ENCODE peak calls at places on chromosomes 3 and 15, in ten cellular contexts. S is astrocyte, T is tibial artery, M is ovary, L is IMR-90, W is Peyer's patch, J is RWPE2, Z is body of pancreas, U is BJ, X is colonic mucosa. H is an unnamed sample. For H3K27me3, the result is how much of the 10 kb centered on the place peaks cover.

GRCh38 chr3:123314409-123315270 is 112.9 kb downstream of the SEC22A start:
- DNase-seq in U (no peak), L (no peak), S (no peak), T (no peak), W (no peak), Z (no peak), X (no peak), J (no peak), M (no peak), H (no peak)

GRCh38 chr3:10198761-10199688 is 34.3 kb downstream of the IRAK2 start:
- DNase-seq in Z (no peak), U (no peak), T (peak), X (peak), W (no peak), S (peak), J (peak), L (peak), M (no peak), H (peak)

GRCh38 chr15:28887344-28888174 is 1.8 kb downstream of the APBA2 start:
- DNase-seq in W (no peak), M (no peak), U (no peak), T (no peak), Z (no peak), J (no peak), L (no peak), X (no peak), S (no peak), H (no peak)

GRCh38 chr15:31392761-31393401 is 66.2 kb downstream of the KLF13 start:
- DNase-seq in L (no peak), Z (peak), J (no peak), S (no peak), X (peak), U (no peak), M (peak), W (peak), T (no peak), H (no peak)

GRCh38 chr3:63961891-63962290 is 49.7 kb upstream of the SCAANT1 start:
- DNase-seq in X (no peak), J (no peak), T (no peak), Z (no peak), S (peak), W (no peak), L (peak), U (no peak), M (no peak), H (no peak)

GRCh38 chr3:9820944-9821343 is 10.9 kb downstream of the TTLL3 start:
- DNase-seq in M (no peak), Z (no peak), U (no peak), J (no peak), L (peak), T (no peak), W (no peak), X (no peak), S (no peak), H (no peak)

GRCh38 chr3:193794002-193794835 is 201.2 kb downstream of the OPA1 start:
- DNase-seq in W (no peak), J (no peak), X (no peak), T (no peak), M (peak), Z (no peak), L (no peak), S (no peak), U (no peak), H (no peak)

GRCh38 chr3:156483961-156484787 is 70.7 kb downstream of the SSR3 start:
- DNase-seq in M (no peak), L (peak), X (no peak), S (peak), J (no peak), U (no peak), T (no peak), Z (no peak), W (no peak), H (no peak)

GRCh38 chr3:78839710-78840109 is 928.1 kb downstream of the ROBO1 start:
- DNase-seq in L (peak), J (no peak), S (peak), T (no peak), M (no peak), U (no peak), Z (no peak), W (no peak), X (no peak), H (no peak)

GRCh38 chr15:84799511-84800187 is 17.5 kb upstream of the ALPK3 start:
- DNase-seq in T (no peak), Z (no peak), J (no peak), S (no peak), X (no peak), L (no peak), M (no peak), W (no peak), U (no peak), H (no peak)

GRCh38 chr15:55084673-55085072 is 112.1 kb downstream of the RSL24D1 start:
- DNase-seq in U (no peak), Z (no peak), T (no peak), X (no peak), M (no peak), S (no peak), L (no peak), J (no peak), W (no peak), H (no peak)

GRCh38 chr3:31976302-31976701 is 4.8 kb downstream of the OSBPL10 start:
- DNase-seq in U (no peak), Z (no peak), T (no peak), M (no peak), J (no peak), S (no peak), W (no peak), X (no peak), L (no peak), H (no peak)

GRCh38 chr3:46293035-46293724 is 50.9 kb downstream of the CCR3 start:
- DNase-seq in M (no peak), T (no peak), Z (no peak), L (no peak), W (no peak), X (no peak), S (no peak), U (no peak), J (no peak), H (no peak)

GRCh38 chr15:61155741-61156700 is 73.1 kb downstream of the RORA start:
- DNase-seq in M (peak), U (no peak), T (peak), X (no peak), L (no peak), S (peak), Z (no peak), W (no peak), J (no peak), H (peak)

GRCh38 chr15:25884354-25884753 is 21.2 kb upstream of the ATP10A start:
- DNase-seq in X (no peak), M (no peak), T (no peak), J (peak), U (no peak), Z (no peak), W (no peak), L (no peak), S (no peak), H (no peak)

GRCh38 chr3:50708620-50709019 is 33.9 kb downstream of the DOCK3 start:
- DNase-seq in X (no peak), L (no peak), U (no peak), M (no peak), S (no peak), W (no peak), T (no peak), J (no peak), Z (no peak), H (no peak)

GRCh38 chr15:44427756-44428724 is 611 bp downstream of the CTDSPL2 start:
- DNase-seq in X (peak), W (no peak), U (no peak), L (peak), M (no peak), T (no peak), J (no peak), Z (no peak), S (peak), H (no peak)

GRCh38 chr15:79283252-79284048 is 928 bp downstream of the ANKRD34C start:
- DNase-seq in L (peak), T (no peak), U (no peak), W (no peak), J (peak), M (no peak), Z (peak), X (no peak), S (peak), H (no peak)

GRCh38 chr3:73140772-73141434 is 79.4 kb downstream of the EBLN2 start:
- DNase-seq in L (no peak), M (no peak), W (no peak), Z (no peak), J (no peak), T (no peak), S (no peak), X (no peak), U (no peak), H (no peak)

GRCh38 chr3:69568458-69568857 is 170.8 kb upstream of the MITF start:
- DNase-seq in T (no peak), M (no peak), X (no peak), Z (no peak), W (no peak), S (peak), L (peak), U (peak), J (no peak), H (no peak)

GRCh38 chr15:85727068-85727467 is 67.7 kb downstream of the KLHL25 start:
- DNase-seq in Z (no peak), T (peak), L (no peak), X (peak), W (no peak), S (no peak), U (no peak), M (peak), J (no peak), H (no peak)

GRCh38 chr15:50881121-50882048 is 27.1 kb upstream of the AP4E1 start:
- DNase-seq in S (peak), M (no peak), W (no peak), L (peak), U (no peak), X (no peak), J (no peak), Z (no peak), T (no peak), H (no peak)

GRCh38 chr15:42549052-42549491 is 434 bp downstream of the HAUS2 start:
- DNase-seq in T (no peak), U (no peak), J (no peak), Z (no peak), L (peak), M (peak), W (no peak), X (no peak), S (peak), H (no peak)

GRCh38 chr3:75737831-75738493 is 47.4 kb downstream of the ZNF717 start:
- DNase-seq in W (no peak), J (no peak), Z (no peak), U (no peak), M (no peak), T (no peak), L (peak), S (peak), X (no peak), H (no peak)

GRCh38 chr3:184687363-184688049 is 24.4 kb downstream of the MAGEF1 start:
- DNase-seq in U (no peak), M (no peak), S (no peak), L (no peak), X (peak), W (no peak), J (no peak), Z (no peak), T (peak), H (no peak)

GRCh38 chr15:41794081-41794480 is 19.8 kb downstream of the MAPKBP1 start:
- DNase-seq in W (no peak), X (no peak), U (peak), L (peak), S (no peak), J (no peak), Z (no peak), T (no peak), M (no peak), H (no peak)

GRCh38 chr15:48590704-48591103 is 54.8 kb downstream of the FBN1 start:
- DNase-seq in X (no peak), T (no peak), L (no peak), M (no peak), Z (no peak), W (no peak), J (no peak), S (no peak), U (no peak), H (no peak)

GRCh38 chr15:101138913-101139880 is 112.7 kb downstream of the CHSY1 start:
- DNase-seq in L (peak), U (no peak), T (no peak), X (no peak), S (peak), J (no peak), W (no peak), M (no peak), Z (no peak), H (peak)

GRCh38 chr3:101884776-101885175 is 35.5 kb downstream of the NFKBIZ start:
- DNase-seq in M (no peak), W (no peak), Z (no peak), L (no peak), T (no peak), U (no peak), J (no peak), S (no peak), X (no peak), H (no peak)
- H3K4me3 ChIP-seq in M (no peak), W (no peak), Z (no peak), L (no peak), T (no peak), U (no peak), J (no peak), S (no peak), X (no peak), H (no peak)

GRCh38 chr3:151940481-151940880 is 67.0 kb downstream of the SUCNR1 start:
- DNase-seq in Z (no peak), W (no peak), L (no peak), S (no peak), X (no peak), J (no peak), T (no peak), M (no peak), U (no peak), H (no peak)

GRCh38 chr3:151933224-151933858 is 59.9 kb downstream of the SUCNR1 start:
- DNase-seq in T (no peak), M (no peak), W (no peak), L (no peak), Z (no peak), S (no peak), J (no peak), U (peak), X (no peak), H (no peak)

GRCh38 chr3:151931171-151931570 is 57.7 kb downstream of the SUCNR1 start:
- DNase-seq in T (no peak), M (no peak), L (peak), J (no peak), S (no peak), W (no peak), U (no peak), Z (no peak), X (no peak), H (no peak)

GRCh38 chr3:151935451-151935850 is 62.0 kb downstream of the SUCNR1 start:
- DNase-seq in M (no peak), X (no peak), J (no peak), W (no peak), S (no peak), T (no peak), Z (no peak), U (no peak), L (no peak), H (no peak)
- H3K27me3 ChIP-seq in M (under half), X (under half), J (under half), W (under half), S (under half), T (under half), Z (under half), U (under half), L (under half), H (under half)

DNA sequence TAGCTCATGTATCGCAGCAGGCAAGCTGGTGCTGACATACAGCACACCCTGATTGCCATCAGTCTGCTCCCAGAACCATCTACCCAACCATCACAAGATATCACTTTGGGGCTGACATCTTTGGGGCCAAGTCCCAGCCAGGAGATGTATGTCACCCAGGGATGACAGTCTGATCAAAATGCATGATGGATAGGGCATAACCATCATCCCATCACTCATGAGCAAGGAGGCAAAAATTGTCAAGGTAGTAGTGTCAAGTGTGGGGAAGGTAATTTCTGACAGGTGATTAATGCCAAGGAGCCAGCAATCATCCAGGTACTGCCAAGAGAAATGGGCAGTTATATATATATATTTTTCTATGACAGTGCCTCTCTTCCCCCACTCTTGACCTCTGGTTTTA is 277.4 kb downstream of the WDR72 start:
- DNase-seq in Z (no peak), J (no peak), U (no peak), X (no peak), M (no peak), L (no peak), T (no peak), S (no peak), W (no peak), H (no peak)
- TF ChIP-seq CTCF in Z (no peak), J (no peak), U (no peak), X (no peak), M (no peak), L (no peak), T (no peak), S (no peak), W (no peak), H (no peak)

DNA sequence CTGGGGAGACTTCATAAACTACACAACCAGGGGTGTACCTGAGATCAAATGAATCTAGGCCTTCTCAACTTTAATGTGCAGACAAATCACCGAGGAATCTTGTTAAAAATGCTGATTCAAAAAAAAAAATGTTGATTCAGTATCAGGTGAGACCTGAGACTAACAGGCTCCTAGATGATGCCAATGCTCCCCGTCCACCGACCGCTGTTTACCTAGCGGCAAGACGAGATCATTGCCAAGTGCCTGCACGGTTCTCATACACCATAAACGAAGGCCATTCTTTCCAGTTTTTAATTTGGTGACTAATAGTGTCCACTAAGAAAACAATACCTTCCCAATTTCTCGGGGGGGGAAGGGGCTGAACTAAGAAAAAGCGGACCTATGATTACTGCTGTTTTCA is 2.5 kb upstream of the FSIP1 start:
- DNase-seq in S (no peak), X (no peak), U (no peak), W (no peak), J (no peak), T (no peak), Z (no peak), M (no peak), L (no peak), H (no peak)
- H3K4me3 ChIP-seq in S (peak), X (no peak), U (no peak), W (no peak), J (no peak), T (no peak), Z (no peak), M (no peak), L (no peak), H (no peak)

GRCh38 chr15:80404057-80404718 is at the start of gene ARNT2:
- DNase-seq in U (no peak), S (no peak), Z (peak), J (no peak), M (peak), X (no peak), W (no peak), T (no peak), L (peak), H (no peak)
- H3K27me3 ChIP-seq in U (under half), S (under half), Z (under half), J (half or more), M (under half), X (under half), W (under half), T (under half), L (under half), H (under half)

GRCh38 chr15:58063612-58064011 is 1.9 kb downstream of the ALDH1A2 start:
- DNase-seq in Z (no peak), U (no peak), M (no peak), T (no peak), J (no peak), W (no peak), L (no peak), S (no peak), X (no peak), H (no peak)

GRCh38 chr15:58065445-58066041 is at the start of gene ALDH1A2:
- DNase-seq in Z (peak), T (peak), U (no peak), X (no peak), M (peak), W (peak), S (no peak), J (peak), L (no peak), H (no peak)

GRCh38 chr15:58065011-58065444 is 483 bp downstream of the ALDH1A2 start:
- DNase-seq in W (peak), U (no peak), L (no peak), T (no peak), M (peak), X (peak), J (peak), S (no peak), Z (peak), H (no peak)

GRCh38 chr15:58064119-58065010 is 1.1 kb downstream of the ALDH1A2 start:
- DNase-seq in S (no peak), T (no peak), M (no peak), J (no peak), Z (no peak), U (no peak), L (no peak), W (no peak), X (no peak), H (no peak)

GRCh38 chr15:58066042-58066867 is 744 bp upstream of the ALDH1A2 start:
- DNase-seq in J (peak), L (peak), T (peak), M (peak), W (peak), X (peak), Z (peak), U (no peak), S (no peak), H (no peak)
- TF ChIP-seq CTCF in J (peak), L (peak), T (peak), M (peak), W (peak), X (peak), Z (peak), U (peak), S (peak), H (peak)

GRCh38 chr3:129046037-129046731 is 14.4 kb upstream of the GP9 start:
- DNase-seq in L (no peak), X (no peak), W (no peak), T (no peak), Z (no peak), S (no peak), U (no peak), J (peak), M (no peak), H (no peak)
- H3K4me3 ChIP-seq in L (no peak), X (peak), W (peak), T (peak), Z (no peak), S (no peak), U (no peak), J (no peak), M (peak), H (no peak)

GRCh38 chr3:141051641-141052569 is 758 bp downstream of the SPSB4 start:
- DNase-seq in U (no peak), M (no peak), X (no peak), L (peak), W (no peak), S (peak), T (no peak), J (no peak), Z (peak), H (no peak)
- H3K27me3 ChIP-seq in U (under half), M (under half), X (under half), L (half or more), W (under half), S (under half), T (under half), J (half or more), Z (under half), H (half or more)

DNA sequence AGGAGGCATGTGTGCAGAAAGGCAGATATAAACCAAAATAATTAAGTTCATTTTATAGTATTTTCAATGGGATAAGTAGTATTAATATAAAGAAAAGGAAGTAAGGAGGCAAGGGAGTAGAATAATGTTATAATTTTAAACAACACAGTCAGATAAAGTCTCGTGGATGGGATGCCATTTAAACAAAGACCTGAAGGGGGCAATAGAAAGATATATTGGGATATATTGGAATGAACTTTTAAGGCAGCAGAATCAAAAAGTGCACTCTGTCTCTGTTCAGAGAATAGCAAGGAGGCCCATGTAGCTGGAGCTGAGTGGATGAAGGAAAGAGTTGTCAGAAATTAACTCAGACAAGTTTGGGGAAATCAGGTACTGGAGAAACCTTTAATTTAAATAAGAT is 158.7 kb downstream of the CGGBP1 start:
- DNase-seq in W (no peak), S (no peak), T (no peak), J (no peak), L (no peak), U (no peak), M (no peak), X (no peak), Z (no peak), H (no peak)
- TF ChIP-seq CTCF in W (peak), S (no peak), T (peak), J (peak), L (peak), U (peak), M (no peak), X (peak), Z (no peak), H (no peak)

GRCh38 chr3:144549161-144549560 is 577.5 kb downstream of the DIPK2A start:
- DNase-seq in L (no peak), U (no peak), S (no peak), T (no peak), J (no peak), Z (no peak), W (no peak), M (no peak), X (no peak), H (no peak)
- H3K4me3 ChIP-seq in L (no peak), U (no peak), S (no peak), T (no peak), J (no peak), Z (no peak), W (no peak), M (no peak), X (no peak), H (no peak)

H was measured in kidney epithelial cell.